ENCODE peak calls at places on chromosomes 3 and 15, in seven cellular contexts. B is WTC11, L is endodermal cell, O is H1, W is RWPE1, N is astrocyte of the spinal cord, I is cardiac fibroblast. Z is an unnamed sample.

GRCh38 chr3:87436781-87437543 is 160.6 kb upstream of the POU1F1 start:
- DNase-seq in L (no peak), I (no peak), W (no peak), O (no peak), N (peak; percentile 60), B (no peak), Z (no peak)

GRCh38 chr3:13879946-13880810 is at the start of gene WNT7A:
- DNase-seq in B (peak; percentile 68), I (no peak), O (no peak), W (peak; percentile 60), N (no peak), L (peak; percentile 85), Z (no peak)

GRCh38 chr3:24235121-24235520 is 259.5 kb downstream of the THRB start:
- DNase-seq in O (no peak), W (peak; percentile 29), N (no peak), I (no peak), L (no peak), B (no peak), Z (no peak)

GRCh38 chr3:127819086-127819485 is 3.2 kb downstream of the MGLL start:
- DNase-seq in W (no peak), L (peak; percentile 52), B (no peak), O (no peak), I (no peak), N (no peak), Z (no peak)

GRCh38 chr3:10547841-10548783 is 42.7 kb upstream of the ATP2B2 start:
- DNase-seq in I (no peak), W (no peak), N (no peak), L (no peak), B (no peak), O (no peak), Z (no peak)

GRCh38 chr3:32438596-32439344 is 47.1 kb downstream of the CMTM7 start:
- DNase-seq in I (peak; percentile 55), B (no peak), L (no peak), O (no peak), W (no peak), N (no peak), Z (peak; percentile 52)

GRCh38 chr3:71104586-71104985 is 478.9 kb downstream of the FOXP1 start:
- DNase-seq in O (no peak), B (no peak), L (no peak), N (no peak), W (no peak), I (no peak), Z (no peak)

GRCh38 chr3:47412842-47413520 is 32.2 kb downstream of the PTPN23 start:
- DNase-seq in O (no peak), I (no peak), L (no peak), W (no peak), N (no peak), B (no peak), Z (no peak)

GRCh38 chr3:149415484-149415883 is 38.0 kb upstream of the TM4SF1 start:
- DNase-seq in O (no peak), L (no peak), B (no peak), W (no peak), N (no peak), I (no peak), Z (no peak)

GRCh38 chr15:78044407-78045155 is 32.9 kb downstream of the TBC1D2B start:
- DNase-seq in B (no peak), W (no peak), N (no peak), I (peak; percentile 37), L (peak; percentile 17), O (no peak), Z (no peak)

GRCh38 chr15:89893027-89893426 is 767 bp downstream of the AP3S2 start:
- DNase-seq in W (no peak), N (no peak), I (peak; percentile 56), L (no peak), O (no peak), B (no peak), Z (no peak)

GRCh38 chr3:197427013-197427412 is 128.6 kb upstream of the DLG1 start:
- DNase-seq in W (no peak), B (no peak), O (no peak), N (no peak), I (peak; percentile 33), L (no peak), Z (no peak)

GRCh38 chr15:86139828-86140227 is 60.2 kb downstream of the AGBL1 start:
- DNase-seq in O (no peak), N (no peak), L (peak; percentile 89), B (peak; percentile 81), I (no peak), W (no peak), Z (no peak)

GRCh38 chr3:156516284-156516683 is 38.6 kb downstream of the SSR3 start:
- DNase-seq in W (no peak), I (peak; percentile 29), N (no peak), L (no peak), B (no peak), O (no peak), Z (no peak)
- TF ChIP-seq CTCF in W (no peak), I (no peak), N (no peak), L (no peak), B (no peak), O (no peak), Z (no peak)

GRCh38 chr3:142225885-142226215 is 465 bp upstream of the GK5 start:
- DNase-seq in N (no peak), O (no peak), L (no peak), B (no peak), I (no peak), W (no peak), Z (no peak)

GRCh38 chr3:142228964-142229363 is 3.6 kb upstream of the GK5 start:
- DNase-seq in N (no peak), O (no peak), L (no peak), B (no peak), I (no peak), W (no peak), Z (no peak)

GRCh38 chr3:142223282-142223681 is 2.1 kb downstream of the GK5 start:
- DNase-seq in I (no peak), B (no peak), N (no peak), O (no peak), L (no peak), W (no peak), Z (no peak)

GRCh38 chr3:142224482-142225072 is 808 bp downstream of the GK5 start:
- DNase-seq in I (no peak), L (no peak), W (no peak), B (no peak), O (no peak), N (peak; percentile 16), Z (peak; percentile 59)

GRCh38 chr3:142226474-142226873 is 1.1 kb upstream of the GK5 start:
- DNase-seq in W (peak; percentile 7), O (no peak), I (no peak), B (no peak), N (no peak), L (peak; percentile 46), Z (no peak)
- TF ChIP-seq CTCF in W (no peak), O (peak; percentile 8), I (no peak), B (no peak), N (peak; percentile 17), L (peak; percentile 70), Z (no peak)

DNA sequence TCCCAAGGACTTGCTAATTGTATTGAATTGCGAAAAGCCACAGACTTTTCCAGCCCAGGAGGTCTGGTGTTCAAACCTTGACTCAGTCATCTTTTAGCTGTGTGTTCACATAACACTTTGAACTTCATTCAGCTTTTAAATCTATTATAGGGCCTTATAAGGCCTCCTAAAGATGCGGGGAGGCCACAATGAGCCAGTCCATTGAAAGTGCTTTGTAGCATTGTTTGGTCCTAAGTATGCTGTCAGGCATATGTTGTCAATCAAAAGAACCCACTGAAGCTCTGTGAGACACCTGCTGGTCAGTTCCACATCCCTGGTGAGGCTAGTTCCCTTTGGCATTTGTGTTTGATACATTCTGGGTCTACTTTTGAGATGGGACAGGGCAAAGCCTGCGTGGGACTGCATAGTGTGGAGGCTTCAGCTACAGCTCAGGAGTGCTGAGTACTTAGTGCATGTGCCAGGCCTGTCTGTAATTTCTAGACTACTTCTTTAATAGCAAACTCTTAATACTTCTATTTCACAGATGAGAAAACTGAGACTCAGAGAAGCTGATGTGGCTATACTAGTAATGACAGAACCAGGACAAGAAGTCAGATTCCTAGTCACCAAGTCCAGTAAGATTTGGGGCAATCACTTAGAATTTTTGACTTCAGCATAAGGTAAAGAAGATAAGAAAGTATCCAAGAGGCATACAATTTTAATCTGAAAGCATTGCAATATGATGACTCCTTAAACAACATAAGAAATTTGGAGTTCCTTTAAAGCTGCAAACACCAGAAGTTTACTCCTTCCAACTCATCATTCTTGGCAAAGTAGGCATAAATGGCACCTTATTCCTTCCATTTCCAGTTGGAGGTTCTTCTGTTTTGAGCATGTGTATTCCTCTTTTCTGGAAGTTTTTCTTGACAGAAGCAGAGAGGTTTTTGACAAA is 213.0 kb downstream of the PDCD6IP start:
- DNase-seq in L (no peak), I (no peak), N (peak; percentile 47), O (no peak), W (no peak), B (no peak), Z (no peak)
- TF ChIP-seq CTCF in L (peak; percentile 70), I (no peak), N (peak; percentile 29), O (peak; percentile 2), W (no peak), B (no peak), Z (no peak)

GRCh38 chr3:100260081-100260684 is 609 bp upstream of the TBC1D23 start:
- DNase-seq in L (peak; percentile 69), W (no peak), N (peak; percentile 54), I (peak; percentile 83), B (peak; percentile 50), O (no peak), Z (peak; percentile 25)
- TF ChIP-seq CTCF in L (peak; percentile 61), W (no peak), N (peak; percentile 2), I (peak; percentile 19), B (no peak), O (no peak), Z (peak; percentile 37)

Z was measured in breast epithelium.